ENCODE peak calls at places on chromosome X, in six cellular contexts. U, F, V, G, X and H are unnamed samples.

GRCh38 chrX:45083314-45083713 is 117.4 kb downstream of the DIPK2B start:
- DNase-seq in G (peak), U (no peak), V (no peak), F (no peak), X (no peak), H (no peak)

GRCh38 chrX:45824471-45824870 is 623.8 kb upstream of the DIPK2B start:
- DNase-seq in U (peak), V (peak), X (peak), G (peak), F (peak), H (no peak)

GRCh38 chrX:916235-916609 is 285.6 kb downstream of the SHOX start:
- DNase-seq in U (no peak), F (no peak), G (no peak), V (no peak), X (no peak), H (no peak)

GRCh38 chrX:16712116-16712824 is at the start of gene CTPS2:
- DNase-seq in G (peak), U (peak), V (no peak), F (no peak), X (peak), H (peak)

GRCh38 chrX:46704767-46705386 is 54.0 kb downstream of the SLC9A7 start:
- DNase-seq in V (no peak), U (peak), G (peak), F (no peak), X (no peak), H (no peak)

GRCh38 chrX:136475236-136475635 is 12.5 kb upstream of the BRS3 start:
- DNase-seq in U (no peak), F (no peak), X (no peak), V (no peak), G (no peak), H (no peak)

GRCh38 chrX:119272882-119273806 is 37.1 kb downstream of the PGRMC1 start:
- DNase-seq in V (no peak), G (peak), F (no peak), U (peak), X (no peak), H (no peak)

GRCh38 chrX:65522739-65523372 is 11.7 kb downstream of the LAS1L start:
- DNase-seq in V (no peak), X (no peak), F (no peak), G (peak), U (no peak), H (no peak)

GRCh38 chrX:17737707-17738001 is 361 bp downstream of the SCML1 start:
- DNase-seq in U (no peak), V (no peak), X (no peak), F (no peak), G (no peak), H (no peak)